ENCODE peak calls at places on chromosome 5, in seven cellular contexts. One of them, this sample, is unnamed.

GRCh38 chr5:54518146-54519082 is 855 bp downstream of the SNX18 start:
- DNase-seq in HepG2: no peak
- DNase-seq in SK-N-SH: peak
- DNase-seq in K562: peak
- DNase-seq in GM12892: peak
- DNase-seq in H1: no peak
- DNase-seq in GM12878: no peak
- DNase-seq in this sample: peak

GRCh38 chr5:15234366-15234765 is 265.6 kb upstream of the FBXL7 start:
- DNase-seq in HepG2: no peak
- DNase-seq in SK-N-SH: no peak
- DNase-seq in K562: no peak
- DNase-seq in GM12892: no peak
- DNase-seq in H1: peak
- DNase-seq in GM12878: no peak
- DNase-seq in this sample: no peak

GRCh38 chr5:7779019-7779662 is 71.8 kb downstream of the CFAP90 start:
- DNase-seq in HepG2: no peak
- DNase-seq in SK-N-SH: no peak
- DNase-seq in K562: no peak
- DNase-seq in GM12892: no peak
- DNase-seq in H1: no peak
- DNase-seq in GM12878: peak
- DNase-seq in this sample: no peak

GRCh38 chr5:97425511-97425910 is 242.5 kb upstream of the RIOK2 start:
- DNase-seq in HepG2: no peak
- DNase-seq in SK-N-SH: no peak
- DNase-seq in K562: no peak
- DNase-seq in GM12892: no peak
- DNase-seq in H1: no peak
- DNase-seq in GM12878: no peak
- DNase-seq in this sample: no peak

GRCh38 chr5:114362197-114362976 is 517 bp downstream of the KCNN2 start:
- DNase-seq in HepG2: no peak
- DNase-seq in SK-N-SH: peak
- DNase-seq in K562: no peak
- DNase-seq in GM12892: peak
- DNase-seq in H1: no peak
- DNase-seq in GM12878: no peak
- DNase-seq in this sample: peak

GRCh38 chr5:142835540-142835939 is 65.4 kb downstream of the ARHGAP26 start:
- DNase-seq in HepG2: no peak
- DNase-seq in SK-N-SH: no peak
- DNase-seq in K562: no peak
- DNase-seq in GM12892: no peak
- DNase-seq in H1: no peak
- DNase-seq in GM12878: no peak
- DNase-seq in this sample: no peak

GRCh38 chr5:55492449-55492848 is 42.3 kb downstream of the PLPP1 start:
- DNase-seq in HepG2: no peak
- DNase-seq in SK-N-SH: no peak
- DNase-seq in K562: no peak
- DNase-seq in GM12892: no peak
- DNase-seq in H1: no peak
- DNase-seq in GM12878: no peak
- DNase-seq in this sample: no peak

GRCh38 chr5:127014573-127014972 is 15.8 kb downstream of the MARCHF3 start:
- DNase-seq in HepG2: no peak
- DNase-seq in SK-N-SH: no peak
- DNase-seq in K562: no peak
- DNase-seq in GM12892: no peak
- DNase-seq in H1: no peak
- DNase-seq in GM12878: no peak
- DNase-seq in this sample: no peak

GRCh38 chr5:33829430-33829829 is 62.4 kb downstream of the ADAMTS12 start:
- DNase-seq in HepG2: no peak
- DNase-seq in SK-N-SH: no peak
- DNase-seq in K562: no peak
- DNase-seq in GM12892: no peak
- DNase-seq in H1: no peak
- DNase-seq in GM12878: no peak
- DNase-seq in this sample: no peak

GRCh38 chr5:135386096-135386495 is 12.9 kb downstream of the MACROH2A1 start:
- DNase-seq in HepG2: no peak
- DNase-seq in SK-N-SH: no peak
- DNase-seq in K562: no peak
- DNase-seq in GM12892: no peak
- DNase-seq in H1: no peak
- DNase-seq in GM12878: no peak
- DNase-seq in this sample: no peak

GRCh38 chr5:135385576-135385975 is 13.5 kb downstream of the MACROH2A1 start:
- DNase-seq in HepG2: no peak
- DNase-seq in SK-N-SH: no peak
- DNase-seq in K562: no peak
- DNase-seq in GM12892: no peak
- DNase-seq in H1: no peak
- DNase-seq in GM12878: no peak
- DNase-seq in this sample: no peak

GRCh38 chr5:135388860-135389435 is 10.1 kb downstream of the MACROH2A1 start:
- DNase-seq in HepG2: no peak
- DNase-seq in SK-N-SH: no peak
- DNase-seq in K562: no peak
- DNase-seq in GM12892: no peak
- DNase-seq in H1: no peak
- DNase-seq in GM12878: no peak
- DNase-seq in this sample: no peak

GRCh38 chr5:135387629-135387960 is 11.4 kb downstream of the MACROH2A1 start:
- DNase-seq in HepG2: no peak
- DNase-seq in SK-N-SH: no peak
- DNase-seq in K562: peak
- DNase-seq in GM12892: no peak
- DNase-seq in H1: no peak
- DNase-seq in GM12878: no peak
- DNase-seq in this sample: no peak

GRCh38 chr5:135386886-135387628 is 12.0 kb downstream of the MACROH2A1 start:
- DNase-seq in HepG2: peak
- DNase-seq in SK-N-SH: no peak
- DNase-seq in K562: peak
- DNase-seq in GM12892: no peak
- DNase-seq in H1: no peak
- DNase-seq in GM12878: no peak
- DNase-seq in this sample: no peak
- TF ChIP-seq TAF1 in HepG2: no peak
- TF ChIP-seq TAF1 in SK-N-SH: no peak
- TF ChIP-seq TAF1 in K562: no peak
- TF ChIP-seq TAF1 in GM12892: no peak
- TF ChIP-seq TAF1 in H1: no peak
- TF ChIP-seq TAF1 in GM12878: no peak
- TF ChIP-seq TAF1 in this sample: no peak

DNA sequence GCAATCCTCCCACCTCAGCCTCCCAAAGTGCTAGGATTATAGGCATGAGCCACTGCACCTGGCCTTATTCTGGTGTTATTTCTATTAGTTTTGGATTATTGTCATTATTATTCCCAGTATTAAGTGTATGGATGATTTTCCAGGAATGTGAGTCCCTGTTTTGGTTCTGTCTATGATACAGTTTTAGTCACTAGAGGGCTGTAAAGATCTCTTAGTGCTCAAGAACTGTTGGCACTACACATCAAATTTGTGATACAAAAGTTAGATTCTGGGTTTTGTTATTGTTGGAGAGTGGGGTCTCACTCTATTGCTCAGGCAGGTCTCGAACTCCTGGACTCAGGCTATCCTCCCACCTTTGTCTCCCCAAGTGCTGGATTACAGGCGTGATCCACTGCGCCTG is 12.1 kb downstream of the CCL28 start:
- DNase-seq in HepG2: no peak
- DNase-seq in SK-N-SH: no peak
- DNase-seq in K562: no peak
- DNase-seq in GM12892: no peak
- DNase-seq in H1: no peak
- DNase-seq in GM12878: no peak
- DNase-seq in this sample: no peak
- TF ChIP-seq TAF1 in HepG2: no peak
- TF ChIP-seq TAF1 in SK-N-SH: no peak
- TF ChIP-seq TAF1 in K562: no peak
- TF ChIP-seq TAF1 in GM12892: no peak
- TF ChIP-seq TAF1 in H1: no peak
- TF ChIP-seq TAF1 in GM12878: no peak
- TF ChIP-seq TAF1 in this sample: no peak

GRCh38 chr5:131379723-131380122 is 115.9 kb downstream of the CDC42SE2 start:
- DNase-seq in HepG2: peak
- DNase-seq in SK-N-SH: no peak
- DNase-seq in K562: no peak
- DNase-seq in GM12892: no peak
- DNase-seq in H1: no peak
- DNase-seq in GM12878: peak
- DNase-seq in this sample: no peak
- TF ChIP-seq TAF1 in HepG2: no peak
- TF ChIP-seq TAF1 in SK-N-SH: no peak
- TF ChIP-seq TAF1 in K562: no peak
- TF ChIP-seq TAF1 in GM12892: no peak
- TF ChIP-seq TAF1 in H1: no peak
- TF ChIP-seq TAF1 in GM12878: peak
- TF ChIP-seq TAF1 in this sample: peak

DNA sequence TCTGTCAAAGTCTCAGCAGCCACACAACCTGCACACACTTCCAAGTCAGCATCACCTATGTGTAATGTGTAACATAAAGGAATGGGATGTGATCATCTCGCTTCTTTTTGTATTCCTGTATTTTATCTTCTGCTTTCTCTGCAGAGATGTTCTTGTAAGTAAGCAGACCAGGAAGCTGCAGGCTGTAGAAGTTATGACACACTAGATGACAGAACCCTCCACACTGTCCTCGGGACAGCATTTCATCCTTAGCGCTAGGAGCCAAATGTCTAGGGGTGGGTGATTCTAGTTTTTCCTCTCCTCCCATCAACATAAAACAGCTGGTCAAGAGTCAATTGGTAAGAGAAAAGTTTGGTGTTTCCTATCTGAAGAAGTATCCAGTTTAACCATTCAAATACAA is 2.1 kb upstream of the JAKMIP2 start:
- DNase-seq in HepG2: no peak
- DNase-seq in SK-N-SH: no peak
- DNase-seq in K562: no peak
- DNase-seq in GM12892: no peak
- DNase-seq in H1: no peak
- DNase-seq in GM12878: no peak
- DNase-seq in this sample: no peak
- TF ChIP-seq TAF1 in HepG2: no peak
- TF ChIP-seq TAF1 in SK-N-SH: no peak
- TF ChIP-seq TAF1 in K562: no peak
- TF ChIP-seq TAF1 in GM12892: no peak
- TF ChIP-seq TAF1 in H1: no peak
- TF ChIP-seq TAF1 in GM12878: no peak
- TF ChIP-seq TAF1 in this sample: no peak

DNA sequence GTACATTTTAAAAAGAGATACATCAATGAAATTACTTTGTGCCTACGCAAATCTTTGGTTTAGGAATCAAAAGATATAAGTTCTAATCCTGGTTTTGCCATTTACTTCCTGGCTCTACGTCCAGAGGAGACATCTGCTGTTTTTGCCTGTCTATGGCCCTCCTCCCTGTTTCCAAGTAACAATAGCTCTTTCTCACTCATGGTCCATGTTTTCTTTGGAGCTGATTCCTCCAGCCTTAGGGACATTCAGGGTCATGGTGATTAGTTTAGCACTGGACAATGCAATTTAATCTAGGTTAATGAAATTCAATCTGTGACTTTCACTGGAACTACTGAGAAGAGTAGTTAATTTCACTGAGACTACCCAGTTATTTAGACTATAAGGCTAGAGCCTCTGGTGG is 170.6 kb downstream of the SEMA6A start:
- DNase-seq in HepG2: no peak
- DNase-seq in SK-N-SH: peak
- DNase-seq in K562: no peak
- DNase-seq in GM12892: no peak
- DNase-seq in H1: no peak
- DNase-seq in GM12878: no peak
- DNase-seq in this sample: no peak
- TF ChIP-seq TAF1 in HepG2: no peak
- TF ChIP-seq TAF1 in SK-N-SH: no peak
- TF ChIP-seq TAF1 in K562: no peak
- TF ChIP-seq TAF1 in GM12892: no peak
- TF ChIP-seq TAF1 in H1: no peak
- TF ChIP-seq TAF1 in GM12878: no peak
- TF ChIP-seq TAF1 in this sample: no peak

DNA sequence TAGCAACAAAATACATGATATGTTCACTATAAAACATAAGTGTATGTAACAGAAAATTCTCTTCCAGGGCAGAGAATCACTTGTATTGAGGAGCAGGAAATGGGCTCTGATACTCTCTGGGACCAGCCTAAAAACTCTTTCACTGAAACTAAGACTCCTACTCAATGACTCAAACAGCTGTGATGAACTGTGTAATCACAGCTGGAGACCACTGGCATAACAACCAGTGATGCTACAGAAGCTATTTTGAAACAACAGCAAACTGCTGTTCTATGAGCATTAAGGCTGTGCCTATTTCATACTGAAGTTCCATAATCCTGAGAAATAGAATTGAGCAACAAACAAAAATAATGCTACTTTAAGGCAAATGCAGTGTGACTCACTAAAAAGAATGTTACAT is 594.0 kb downstream of the HINT1 start:
- DNase-seq in HepG2: no peak
- DNase-seq in SK-N-SH: no peak
- DNase-seq in K562: no peak
- DNase-seq in GM12892: no peak
- DNase-seq in H1: no peak
- DNase-seq in GM12878: no peak
- DNase-seq in this sample: no peak
- TF ChIP-seq TAF1 in HepG2: no peak
- TF ChIP-seq TAF1 in SK-N-SH: no peak
- TF ChIP-seq TAF1 in K562: no peak
- TF ChIP-seq TAF1 in GM12892: no peak
- TF ChIP-seq TAF1 in H1: no peak
- TF ChIP-seq TAF1 in GM12878: no peak
- TF ChIP-seq TAF1 in this sample: no peak

DNA sequence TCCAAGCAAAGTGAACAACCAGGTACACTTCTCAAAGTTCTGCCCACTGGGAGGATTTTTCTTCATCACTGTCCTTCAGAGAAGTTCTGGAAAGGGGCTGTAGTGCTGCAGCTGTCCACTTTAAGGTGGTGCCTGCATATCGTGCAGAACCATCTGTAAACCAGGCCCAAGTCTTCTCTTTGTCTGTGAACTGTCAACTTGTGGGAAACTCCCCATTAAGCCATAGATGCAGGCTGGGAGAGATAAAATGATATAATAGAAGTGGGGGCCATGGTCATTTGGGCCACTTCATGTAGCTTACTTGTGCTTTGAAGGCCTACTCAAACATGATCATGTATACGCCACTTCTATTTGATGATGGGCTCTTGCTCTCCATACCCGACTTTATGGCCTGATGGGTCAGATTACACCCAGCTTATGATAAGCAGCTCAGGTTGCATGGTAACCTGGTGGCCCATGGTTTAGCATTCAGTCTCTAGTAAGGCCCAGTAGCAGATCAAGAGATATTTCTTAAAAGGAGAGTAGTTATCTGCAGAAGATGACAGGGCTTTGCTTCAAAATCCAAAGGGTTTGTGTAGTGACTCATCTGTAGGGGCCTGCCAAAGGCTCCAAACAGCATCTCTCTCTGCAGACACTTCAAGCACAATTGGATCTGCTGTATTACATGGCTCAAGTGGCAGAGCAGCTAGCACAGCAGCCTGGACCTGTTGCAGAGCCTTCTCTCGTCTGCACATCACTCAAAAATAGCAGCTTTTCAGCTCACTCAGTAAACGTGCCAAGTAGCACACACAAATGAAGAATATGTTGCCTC is 15.7 kb upstream of the BTF3 start:
- DNase-seq in HepG2: no peak
- DNase-seq in SK-N-SH: no peak
- DNase-seq in K562: peak
- DNase-seq in GM12892: no peak
- DNase-seq in H1: no peak
- DNase-seq in GM12878: no peak
- DNase-seq in this sample: no peak
- TF ChIP-seq TAF1 in HepG2: no peak
- TF ChIP-seq TAF1 in SK-N-SH: no peak
- TF ChIP-seq TAF1 in K562: no peak
- TF ChIP-seq TAF1 in GM12892: no peak
- TF ChIP-seq TAF1 in H1: no peak
- TF ChIP-seq TAF1 in GM12878: no peak
- TF ChIP-seq TAF1 in this sample: no peak

This sample was measured in GM12891.